ENCODE peak calls at places on chromosomes 1 and 21, in four cellular contexts. One of them, this sample, is unnamed.

GRCh38 chr1:91725961-91726704 is 159.8 kb downstream of the TGFBR3 start:
- DNase-seq in non-pigmented ciliary epithelial cell: peak
- DNase-seq in activated T-cell treated with anti-CD3 and anti-CD28 coated beads, Interleukin-2, amount 50 U/mL, for 72 hours: no peak
- DNase-seq in HFF-Myc: peak
- DNase-seq in this sample: peak

GRCh38 chr1:198253668-198254067 is 96.9 kb downstream of the NEK7 start:
- DNase-seq in activated T-cell treated with anti-CD3 and anti-CD28 coated beads, Interleukin-2, amount 50 U/mL, for 72 hours: no peak
- DNase-seq in non-pigmented ciliary epithelial cell: no peak
- DNase-seq in HFF-Myc: no peak
- DNase-seq in this sample: peak

GRCh38 chr1:31848381-31848897 is 32.6 kb upstream of the SPOCD1 start:
- DNase-seq in activated T-cell treated with anti-CD3 and anti-CD28 coated beads, Interleukin-2, amount 50 U/mL, for 72 hours: peak
- DNase-seq in non-pigmented ciliary epithelial cell: no peak
- DNase-seq in HFF-Myc: no peak
- DNase-seq in this sample: no peak

GRCh38 chr21:36156815-36157670 is at the start of gene DOP1B:
- DNase-seq in activated T-cell treated with anti-CD3 and anti-CD28 coated beads, Interleukin-2, amount 50 U/mL, for 72 hours: peak
- DNase-seq in HFF-Myc: no peak
- DNase-seq in non-pigmented ciliary epithelial cell: no peak
- DNase-seq in this sample: no peak

GRCh38 chr1:212618466-212619210 is 10.1 kb downstream of the ATF3 start:
- DNase-seq in non-pigmented ciliary epithelial cell: no peak
- DNase-seq in HFF-Myc: no peak
- DNase-seq in activated T-cell treated with anti-CD3 and anti-CD28 coated beads, Interleukin-2, amount 50 U/mL, for 72 hours: no peak
- DNase-seq in this sample: no peak

GRCh38 chr1:179208681-179209477 is 20.6 kb downstream of the ABL2 start:
- DNase-seq in activated T-cell treated with anti-CD3 and anti-CD28 coated beads, Interleukin-2, amount 50 U/mL, for 72 hours: no peak
- DNase-seq in non-pigmented ciliary epithelial cell: no peak
- DNase-seq in HFF-Myc: no peak
- DNase-seq in this sample: no peak

GRCh38 chr1:180672105-180672504 is 40.3 kb downstream of the XPR1 start:
- DNase-seq in non-pigmented ciliary epithelial cell: no peak
- DNase-seq in HFF-Myc: no peak
- DNase-seq in activated T-cell treated with anti-CD3 and anti-CD28 coated beads, Interleukin-2, amount 50 U/mL, for 72 hours: no peak
- DNase-seq in this sample: no peak

GRCh38 chr1:45543599-45544417 is 6.8 kb upstream of the AKR1A1 start:
- DNase-seq in non-pigmented ciliary epithelial cell: no peak
- DNase-seq in HFF-Myc: no peak
- DNase-seq in activated T-cell treated with anti-CD3 and anti-CD28 coated beads, Interleukin-2, amount 50 U/mL, for 72 hours: peak
- DNase-seq in this sample: no peak

This sample was measured in MG63.